ENCODE peak calls at places on chromosomes 12 and 14, in seven cellular contexts. O is aorta; U is endothelial cell of umbilical vein; S is left ventricle myocardium inferior; D is CD8-positive, alpha-beta memory T cell; R is body of pancreas; J is heart left ventricle. I is an unnamed sample. For H3K9me3, the result is how much of the 10 kb centered on the place peaks cover.

GRCh38 chr12:94033112-94033511 is 115.3 kb upstream of the PLXNC1 start:
- DNase-seq in O (no peak), R (no peak), D (no peak), U (no peak), J (no peak), S (no peak), I (no peak)

GRCh38 chr14:55535521-55536207 is 44.3 kb upstream of the KTN1 start:
- DNase-seq in S (no peak), R (no peak), J (no peak), O (no peak), D (no peak), U (peak), I (no peak)

GRCh38 chr12:128573907-128574306 is 249.9 kb downstream of the SLC15A4 start:
- DNase-seq in J (no peak), D (no peak), R (no peak), U (no peak), O (no peak), S (no peak), I (no peak)

GRCh38 chr12:2487278-2487677 is 307.5 kb upstream of the FKBP4 start:
- DNase-seq in S (no peak), U (no peak), D (no peak), J (no peak), R (no peak), O (no peak), I (peak)

GRCh38 chr14:75223664-75224154 is 47.3 kb upstream of the TMED10 start:
- DNase-seq in R (peak), D (no peak), S (peak), U (no peak), J (peak), O (no peak), I (no peak)

GRCh38 chr14:81234268-81234667 is 13.5 kb upstream of the GTF2A1 start:
- DNase-seq in O (no peak), R (no peak), J (no peak), D (no peak), U (no peak), S (no peak), I (no peak)

GRCh38 chr12:56991319-56991906 is 14.9 kb downstream of the ZBTB39 start:
- DNase-seq in S (peak), U (peak), R (no peak), D (no peak), O (no peak), J (peak), I (no peak)

GRCh38 chr12:1922075-1922709 is 3.7 kb upstream of the CACNA2D4 start:
- DNase-seq in R (no peak), O (no peak), S (no peak), D (no peak), U (no peak), J (no peak), I (no peak)

GRCh38 chr12:5480218-5480952 is 48.5 kb downstream of the NTF3 start:
- DNase-seq in O (no peak), S (no peak), D (no peak), U (no peak), R (no peak), J (no peak), I (peak)

GRCh38 chr12:24948452-24948815 is 467 bp downstream of the BCAT1 start:
- DNase-seq in O (no peak), U (no peak), J (no peak), S (no peak), R (no peak), D (peak), I (no peak)

GRCh38 chr12:16726879-16727278 is 120.9 kb upstream of the LMO3 start:
- DNase-seq in O (no peak), S (no peak), D (no peak), U (no peak), R (no peak), J (no peak), I (no peak)

GRCh38 chr12:24487606-24488005 is 461.3 kb downstream of the BCAT1 start:
- DNase-seq in U (no peak), S (no peak), J (no peak), D (no peak), O (no peak), R (no peak), I (no peak)

GRCh38 chr14:59274991-59275391 is 86.5 kb downstream of the DAAM1 start:
- DNase-seq in D (no peak), R (no peak), S (peak), O (no peak), J (peak), U (no peak), I (no peak)

GRCh38 chr12:41683513-41683912 is 461.2 kb downstream of the GXYLT1 start:
- DNase-seq in O (no peak), R (no peak), S (no peak), D (no peak), J (no peak), U (no peak), I (no peak)

GRCh38 chr12:50181691-50182090 is 14.5 kb upstream of the CERS5 start:
- DNase-seq in S (no peak), O (no peak), J (no peak), U (no peak), R (no peak), D (no peak), I (no peak)

GRCh38 chr14:22607291-22607690 is 9.2 kb downstream of the ABHD4 start:
- DNase-seq in U (no peak), J (no peak), R (no peak), S (no peak), O (no peak), D (no peak), I (no peak)

GRCh38 chr14:103558071-103558882 is 4.2 kb downstream of the BAG5 start:
- DNase-seq in R (no peak), S (peak), D (no peak), U (no peak), J (no peak), O (no peak), I (no peak)

GRCh38 chr14:79502101-79502750 is 709.1 kb downstream of the DIO2 start:
- DNase-seq in U (no peak), J (no peak), O (no peak), S (no peak), D (no peak), R (no peak), I (no peak)

GRCh38 chr14:105065280-105066228 is at the start of gene GPR132:
- DNase-seq in O (peak), R (no peak), J (peak), D (peak), U (no peak), S (peak), I (no peak)

GRCh38 chr14:76919811-76920571 is 93.8 kb downstream of the LRRC74A start:
- DNase-seq in S (peak), O (no peak), U (peak), D (no peak), J (peak), R (peak), I (peak)

GRCh38 chr12:88579941-88580871 is at the start of gene KITLG:
- DNase-seq in D (no peak), J (peak), R (peak), U (peak), O (peak), S (peak), I (peak)

GRCh38 chr12:58253663-58254062 is 312.3 kb downstream of the ATP23 start:
- DNase-seq in R (no peak), U (peak), S (no peak), O (no peak), D (no peak), J (no peak), I (no peak)

GRCh38 chr12:121391619-121392324 is 8.1 kb upstream of the RNF34 start:
- DNase-seq in S (no peak), O (no peak), U (no peak), D (no peak), R (no peak), J (no peak), I (peak)

GRCh38 chr12:50984899-50985298 is 32.6 kb downstream of the HIGD1C start:
- DNase-seq in U (no peak), D (no peak), S (no peak), R (no peak), O (no peak), J (no peak), I (no peak)

GRCh38 chr12:32885831-32886230 is 10.7 kb downstream of the PKP2 start:
- DNase-seq in R (no peak), D (no peak), O (no peak), J (no peak), U (no peak), S (no peak), I (no peak)

GRCh38 chr12:32881702-32882101 is 14.9 kb downstream of the PKP2 start:
- DNase-seq in R (no peak), J (no peak), S (no peak), U (no peak), D (no peak), O (no peak), I (no peak)

GRCh38 chr12:32884962-32885361 is 11.6 kb downstream of the PKP2 start:
- DNase-seq in R (no peak), O (no peak), U (no peak), J (no peak), D (no peak), S (no peak), I (no peak)

GRCh38 chr12:32877670-32878459 is 18.7 kb downstream of the PKP2 start:
- DNase-seq in O (no peak), S (peak), R (peak), D (no peak), U (no peak), J (peak), I (no peak)

DNA sequence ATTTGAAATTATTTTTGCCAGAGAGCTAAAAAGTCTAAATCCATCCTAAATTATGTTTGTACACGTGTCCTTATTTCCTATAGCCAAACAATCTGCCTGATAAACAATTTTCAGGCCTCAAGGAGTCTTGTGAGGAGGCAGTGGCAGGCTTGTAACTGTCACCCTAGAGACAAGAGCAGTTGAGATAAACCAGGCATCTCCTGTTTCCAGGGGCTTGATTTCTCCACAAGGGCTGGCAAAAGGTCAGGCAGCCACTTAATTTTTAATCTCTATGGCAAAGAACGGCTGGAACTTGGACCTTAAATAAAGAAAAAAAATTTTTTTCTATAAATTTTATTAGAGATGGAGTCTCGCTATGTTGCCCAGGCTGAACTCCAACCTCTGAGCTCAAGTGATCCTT is 15.5 kb downstream of the PKP2 start:
- DNase-seq in J (no peak), S (no peak), O (no peak), U (no peak), R (no peak), D (no peak), I (no peak)
- H3K27ac ChIP-seq in J (peak), S (peak), O (no peak), U (no peak), R (no peak), D (no peak), I (no peak)

GRCh38 chr12:34396861-34397590 is 374.7 kb downstream of the ALG10 start:
- DNase-seq in D (no peak), O (peak), S (peak), R (peak), U (no peak), J (peak), I (no peak)
- H3K9me3 ChIP-seq in D (under half), O (under half), S (half or more), R (under half), U (under half), J (under half), I (half or more)

GRCh38 chr12:100717733-100718067 is 76.9 kb upstream of the ANO4 start:
- DNase-seq in U (no peak), D (no peak), S (no peak), J (no peak), O (no peak), R (no peak), I (no peak)
- H3K4me3 ChIP-seq in U (no peak), D (no peak), S (peak), J (no peak), O (no peak), R (no peak), I (peak)

GRCh38 chr12:30188602-30189326 is 405.0 kb upstream of the TMTC1 start:
- DNase-seq in S (no peak), O (no peak), U (no peak), D (no peak), R (no peak), J (peak), I (no peak)

GRCh38 chr12:30187426-30187825 is 403.7 kb upstream of the TMTC1 start:
- DNase-seq in D (no peak), U (no peak), R (no peak), O (no peak), S (no peak), J (no peak), I (no peak)

GRCh38 chr12:30197392-30198047 is 413.8 kb upstream of the TMTC1 start:
- DNase-seq in D (no peak), U (no peak), S (no peak), O (no peak), R (no peak), J (no peak), I (peak)

DNA sequence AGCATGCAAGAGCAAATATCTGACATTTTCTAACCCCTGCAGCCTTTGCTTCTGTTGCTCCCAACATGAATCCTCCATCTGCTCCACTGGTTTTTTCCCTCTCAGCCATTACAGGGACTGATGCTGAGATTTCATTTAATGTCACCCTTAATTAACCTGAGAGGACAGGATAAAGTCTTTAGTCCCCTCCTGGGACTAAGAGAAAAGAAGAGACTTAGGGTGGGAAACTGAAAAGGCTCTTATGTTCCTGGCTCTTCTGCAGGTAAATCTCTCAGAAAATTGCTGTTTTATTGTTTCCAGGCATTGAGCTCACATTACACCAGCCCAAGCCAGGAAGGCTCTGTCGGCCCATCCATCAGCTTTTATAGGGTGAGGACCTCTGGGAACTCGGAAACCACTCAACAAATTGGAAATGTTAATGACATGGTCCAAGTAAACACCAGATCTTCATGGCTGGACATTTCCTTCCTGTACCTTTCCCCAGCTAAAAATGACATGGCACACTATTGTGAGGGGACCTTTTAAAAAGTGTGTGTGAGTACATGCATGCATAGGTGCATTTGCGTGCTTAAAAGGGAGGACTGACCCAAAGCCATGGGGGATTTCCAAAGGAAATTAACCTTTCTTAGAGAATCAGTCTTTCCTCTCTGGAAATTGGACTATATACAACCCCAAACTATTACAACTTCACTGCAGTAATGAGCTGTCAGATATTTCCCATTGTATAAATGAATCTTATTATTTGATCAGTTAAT is 408.1 kb upstream of the TMTC1 start:
- DNase-seq in U (peak), D (no peak), O (no peak), J (no peak), S (no peak), R (no peak), I (no peak)
- H3K27ac ChIP-seq in U (no peak), D (no peak), O (no peak), J (no peak), S (no peak), R (no peak), I (no peak)

I was measured in AG04450.